ENCODE peak calls at places on chromosomes 2 and 18, in ten cellular contexts. F is glutamatergic neuron; D is RPMI8226; U is stimulated activated CD4-positive, alpha-beta T cell treated with anti-CD3 and anti-CD28 coated beads, Interleukin-1b, Interleukin-23, amount 100 ng/mL, for 24 hours; J is central memory CD4-positive, alpha-beta T cell; G is activated T-cell treated with anti-CD3 and anti-CD28 coated beads for 1 hour; H is HL-60; T is osteoblast; N is Daoy; Y is GM20000. Q is an unnamed sample.

GRCh38 chr2:18520605-18521031 is 39.8 kb downstream of the RDH14 start:
- DNase-seq in N (peak; percentile 77), G (peak; percentile 72), J (peak; percentile 52), F (peak; percentile 87), D (peak; percentile 66), U (peak; percentile 56), T (peak; percentile 76), H (peak; percentile 18), Y (peak; percentile 69), Q (peak; percentile 2)

GRCh38 chr2:102708847-102709559 is 52.8 kb upstream of the TMEM182 start:
- DNase-seq in N (peak; percentile 81), H (no peak), G (no peak), Y (no peak), T (peak; percentile 85), F (no peak), J (no peak), U (no peak), D (no peak), Q (no peak)

GRCh38 chr18:31281437-31281836 is 36.5 kb upstream of the DSG1 start:
- DNase-seq in D (no peak), J (no peak), T (no peak), Y (no peak), H (no peak), N (no peak), U (no peak), F (no peak), G (no peak), Q (no peak)

GRCh38 chr2:189933911-189934399 is 128.6 kb downstream of the MSTN start:
- DNase-seq in F (no peak), U (no peak), T (peak; percentile 35), Y (no peak), N (peak; percentile 8), H (no peak), G (no peak), D (no peak), J (no peak), Q (no peak)

GRCh38 chr18:13447621-13448020 is 229.1 kb downstream of the LDLRAD4 start:
- DNase-seq in F (peak; percentile 80), J (no peak), D (no peak), T (peak; percentile 90), N (peak; percentile 83), U (no peak), G (no peak), Y (no peak), H (no peak), Q (no peak)

GRCh38 chr2:138207531-138207930 is 243.3 kb downstream of the HNMT start:
- DNase-seq in N (no peak), J (no peak), D (no peak), G (no peak), T (no peak), Y (no peak), H (no peak), U (no peak), F (no peak), Q (no peak)

GRCh38 chr2:133774675-133775005 is 206.4 kb upstream of the NCKAP5 start:
- DNase-seq in T (no peak), H (no peak), N (no peak), U (no peak), G (no peak), F (no peak), Y (no peak), J (no peak), D (no peak), Q (no peak)

GRCh38 chr2:16588565-16588964 is 77.1 kb downstream of the CYRIA start:
- DNase-seq in J (no peak), D (no peak), H (no peak), U (no peak), T (no peak), F (no peak), N (no peak), Y (no peak), G (no peak), Q (no peak)

GRCh38 chr2:105150231-105150630 is 91.3 kb upstream of the GPR45 start:
- DNase-seq in N (no peak), T (no peak), J (no peak), U (no peak), F (no peak), G (no peak), H (no peak), Y (no peak), D (no peak), Q (no peak)

Q was measured in NK-92 treated with Interleukin-12 subunit alpha and Interleukin-12 subunit beta, amount 100 ng/mL, for 24 hours.